ENCODE peak calls at places on chromosomes 4 and X, in six cellular contexts. One of them, this sample, is unnamed.

GRCh38 chrX:108735087-108735679 is 1.2 kb downstream of the IRS4 start:
- DNase-seq in effector memory CD8-positive, alpha-beta T cell: no peak
- DNase-seq in fibroblast of lung: no peak
- DNase-seq in left ventricle myocardium inferior: no peak
- DNase-seq in prostate gland: peak; percentile 7
- DNase-seq in SW480: no peak
- DNase-seq in this sample: no peak

GRCh38 chr4:39032218-39033085 is at the start of gene TMEM156:
- DNase-seq in effector memory CD8-positive, alpha-beta T cell: no peak
- DNase-seq in fibroblast of lung: peak; percentile 53
- DNase-seq in left ventricle myocardium inferior: no peak
- DNase-seq in prostate gland: no peak
- DNase-seq in SW480: no peak
- DNase-seq in this sample: peak; percentile 79

GRCh38 chr4:189377576-189377975 is 563.1 kb upstream of the FRG1 start:
- DNase-seq in effector memory CD8-positive, alpha-beta T cell: no peak
- DNase-seq in fibroblast of lung: no peak
- DNase-seq in left ventricle myocardium inferior: no peak
- DNase-seq in prostate gland: no peak
- DNase-seq in SW480: no peak
- DNase-seq in this sample: no peak

GRCh38 chr4:46931981-46932380 is 22.9 kb upstream of the COX7B2 start:
- DNase-seq in effector memory CD8-positive, alpha-beta T cell: no peak
- DNase-seq in fibroblast of lung: peak; percentile 76
- DNase-seq in left ventricle myocardium inferior: no peak
- DNase-seq in prostate gland: no peak
- DNase-seq in SW480: no peak
- DNase-seq in this sample: peak; percentile 20

GRCh38 chr4:102598102-102598758 is 97.1 kb downstream of the NFKB1 start:
- DNase-seq in effector memory CD8-positive, alpha-beta T cell: no peak
- DNase-seq in fibroblast of lung: no peak
- DNase-seq in left ventricle myocardium inferior: no peak
- DNase-seq in prostate gland: no peak
- DNase-seq in SW480: no peak
- DNase-seq in this sample: no peak

GRCh38 chr4:74608151-74608949 is 163.4 kb downstream of the AREG start:
- DNase-seq in effector memory CD8-positive, alpha-beta T cell: no peak
- DNase-seq in fibroblast of lung: no peak
- DNase-seq in left ventricle myocardium inferior: no peak
- DNase-seq in prostate gland: no peak
- DNase-seq in SW480: no peak
- DNase-seq in this sample: no peak

GRCh38 chr4:137952116-137952515 is 290.0 kb downstream of the SLC7A11 start:
- DNase-seq in effector memory CD8-positive, alpha-beta T cell: no peak
- DNase-seq in fibroblast of lung: no peak
- DNase-seq in left ventricle myocardium inferior: no peak
- DNase-seq in prostate gland: peak; percentile 54
- DNase-seq in SW480: no peak
- DNase-seq in this sample: no peak

GRCh38 chr4:40909363-40909876 is 159.7 kb downstream of the NSUN7 start:
- DNase-seq in effector memory CD8-positive, alpha-beta T cell: no peak
- DNase-seq in fibroblast of lung: peak; percentile 51
- DNase-seq in left ventricle myocardium inferior: no peak
- DNase-seq in prostate gland: no peak
- DNase-seq in SW480: peak; percentile 46
- DNase-seq in this sample: no peak

GRCh38 chrX:9940397-9940796 is 26.8 kb upstream of the CLDN34 start:
- DNase-seq in effector memory CD8-positive, alpha-beta T cell: no peak
- DNase-seq in fibroblast of lung: peak; percentile 60
- DNase-seq in left ventricle myocardium inferior: no peak
- DNase-seq in prostate gland: no peak
- DNase-seq in SW480: peak; percentile 97
- DNase-seq in this sample: no peak

GRCh38 chr4:107845721-107846120 is 21.0 kb downstream of the SGMS2 start:
- DNase-seq in effector memory CD8-positive, alpha-beta T cell: no peak
- DNase-seq in fibroblast of lung: no peak
- DNase-seq in left ventricle myocardium inferior: no peak
- DNase-seq in prostate gland: no peak
- DNase-seq in SW480: peak; percentile 16
- DNase-seq in this sample: no peak

GRCh38 chr4:122117743-122118142 is 34.4 kb upstream of the BLTP1 start:
- DNase-seq in effector memory CD8-positive, alpha-beta T cell: peak; percentile 4
- DNase-seq in fibroblast of lung: peak; percentile 82
- DNase-seq in left ventricle myocardium inferior: no peak
- DNase-seq in prostate gland: no peak
- DNase-seq in SW480: peak; percentile 19
- DNase-seq in this sample: no peak

GRCh38 chrX:32170481-32170880 is 1040.9 kb downstream of the DMD start:
- DNase-seq in effector memory CD8-positive, alpha-beta T cell: no peak
- DNase-seq in fibroblast of lung: no peak
- DNase-seq in left ventricle myocardium inferior: no peak
- DNase-seq in prostate gland: no peak
- DNase-seq in SW480: no peak
- DNase-seq in this sample: peak; percentile 65

GRCh38 chr4:28842271-28842670 is 1877.9 kb upstream of the PCDH7 start:
- DNase-seq in effector memory CD8-positive, alpha-beta T cell: no peak
- DNase-seq in fibroblast of lung: no peak
- DNase-seq in left ventricle myocardium inferior: no peak
- DNase-seq in prostate gland: no peak
- DNase-seq in SW480: no peak
- DNase-seq in this sample: no peak

GRCh38 chr4:127631420-127631819 is 1.3 kb upstream of the INTU start:
- DNase-seq in effector memory CD8-positive, alpha-beta T cell: no peak
- DNase-seq in fibroblast of lung: peak; percentile 37
- DNase-seq in left ventricle myocardium inferior: no peak
- DNase-seq in prostate gland: no peak
- DNase-seq in SW480: peak; percentile 21
- DNase-seq in this sample: no peak

GRCh38 chr4:70437212-70437611 is 34.8 kb upstream of the MUC7 start:
- DNase-seq in effector memory CD8-positive, alpha-beta T cell: no peak
- DNase-seq in fibroblast of lung: no peak
- DNase-seq in left ventricle myocardium inferior: no peak
- DNase-seq in prostate gland: no peak
- DNase-seq in SW480: no peak
- DNase-seq in this sample: no peak

GRCh38 chr4:74715731-74716435 is 78.4 kb downstream of the BTC start:
- DNase-seq in effector memory CD8-positive, alpha-beta T cell: no peak
- DNase-seq in fibroblast of lung: no peak
- DNase-seq in left ventricle myocardium inferior: no peak
- DNase-seq in prostate gland: no peak
- DNase-seq in SW480: peak; percentile 6
- DNase-seq in this sample: no peak

GRCh38 chr4:108224628-108225053 is 55.9 kb upstream of the LEF1 start:
- DNase-seq in effector memory CD8-positive, alpha-beta T cell: no peak
- DNase-seq in fibroblast of lung: peak; percentile 42
- DNase-seq in left ventricle myocardium inferior: no peak
- DNase-seq in prostate gland: no peak
- DNase-seq in SW480: no peak
- DNase-seq in this sample: no peak

GRCh38 chrX:48514126-48514806 is 5.5 kb downstream of the PORCN start:
- DNase-seq in effector memory CD8-positive, alpha-beta T cell: no peak
- DNase-seq in fibroblast of lung: no peak
- DNase-seq in left ventricle myocardium inferior: no peak
- DNase-seq in prostate gland: no peak
- DNase-seq in SW480: no peak
- DNase-seq in this sample: no peak

GRCh38 chrX:30875957-30876356 is 13.1 kb downstream of the TAB3 start:
- DNase-seq in effector memory CD8-positive, alpha-beta T cell: no peak
- DNase-seq in fibroblast of lung: peak; percentile 72
- DNase-seq in left ventricle myocardium inferior: no peak
- DNase-seq in prostate gland: no peak
- DNase-seq in SW480: no peak
- DNase-seq in this sample: no peak

GRCh38 chrX:2284601-2285000 is 216.2 kb downstream of the DHRSX start:
- DNase-seq in effector memory CD8-positive, alpha-beta T cell: no peak
- DNase-seq in fibroblast of lung: no peak
- DNase-seq in left ventricle myocardium inferior: no peak
- DNase-seq in prostate gland: no peak
- DNase-seq in SW480: no peak
- DNase-seq in this sample: no peak

GRCh38 chrX:134406230-134406794 is 53.7 kb upstream of the HPRT1 start:
- DNase-seq in effector memory CD8-positive, alpha-beta T cell: no peak
- DNase-seq in fibroblast of lung: no peak
- DNase-seq in left ventricle myocardium inferior: no peak
- DNase-seq in prostate gland: no peak
- DNase-seq in SW480: no peak
- DNase-seq in this sample: no peak

GRCh38 chr4:114180481-114180880 is 201.0 kb upstream of the ARSJ start:
- DNase-seq in effector memory CD8-positive, alpha-beta T cell: no peak
- DNase-seq in fibroblast of lung: peak; percentile 85
- DNase-seq in left ventricle myocardium inferior: peak; percentile 16
- DNase-seq in prostate gland: peak; percentile 16
- DNase-seq in SW480: peak; percentile 28
- DNase-seq in this sample: no peak

GRCh38 chr4:3248811-3249661 is at the start of gene MSANTD1:
- DNase-seq in effector memory CD8-positive, alpha-beta T cell: no peak
- DNase-seq in fibroblast of lung: peak; percentile 69
- DNase-seq in left ventricle myocardium inferior: no peak
- DNase-seq in prostate gland: no peak
- DNase-seq in SW480: no peak
- DNase-seq in this sample: no peak

GRCh38 chr4:108360857-108361820 is 192.4 kb upstream of the LEF1 start:
- DNase-seq in effector memory CD8-positive, alpha-beta T cell: no peak
- DNase-seq in fibroblast of lung: peak; percentile 32
- DNase-seq in left ventricle myocardium inferior: no peak
- DNase-seq in prostate gland: peak; percentile 10
- DNase-seq in SW480: peak; percentile 18
- DNase-seq in this sample: no peak

GRCh38 chr4:73853246-73853704 is at the start of gene PF4V1:
- DNase-seq in effector memory CD8-positive, alpha-beta T cell: no peak
- DNase-seq in fibroblast of lung: no peak
- DNase-seq in left ventricle myocardium inferior: no peak
- DNase-seq in prostate gland: peak; percentile 21
- DNase-seq in SW480: no peak
- DNase-seq in this sample: no peak

GRCh38 chr4:77240469-77241066 is 83.6 kb downstream of the CCNG2 start:
- DNase-seq in effector memory CD8-positive, alpha-beta T cell: peak; percentile 32
- DNase-seq in fibroblast of lung: peak; percentile 59
- DNase-seq in left ventricle myocardium inferior: peak; percentile 25
- DNase-seq in prostate gland: peak; percentile 51
- DNase-seq in SW480: peak; percentile 54
- DNase-seq in this sample: peak; percentile 15

GRCh38 chr4:15054546-15054945 is 52.3 kb downstream of the CPEB2 start:
- DNase-seq in effector memory CD8-positive, alpha-beta T cell: no peak
- DNase-seq in fibroblast of lung: no peak
- DNase-seq in left ventricle myocardium inferior: no peak
- DNase-seq in prostate gland: no peak
- DNase-seq in SW480: no peak
- DNase-seq in this sample: no peak

GRCh38 chrX:88603237-88603636 is 143.8 kb upstream of the CPXCR1 start:
- DNase-seq in effector memory CD8-positive, alpha-beta T cell: no peak
- DNase-seq in fibroblast of lung: no peak
- DNase-seq in left ventricle myocardium inferior: no peak
- DNase-seq in prostate gland: no peak
- DNase-seq in SW480: no peak
- DNase-seq in this sample: no peak

GRCh38 chr4:54217642-54218486 is 11.2 kb upstream of the PDGFRA start:
- DNase-seq in effector memory CD8-positive, alpha-beta T cell: peak; percentile 40
- DNase-seq in fibroblast of lung: peak; percentile 96
- DNase-seq in left ventricle myocardium inferior: peak; percentile 80
- DNase-seq in prostate gland: peak; percentile 65
- DNase-seq in SW480: peak; percentile 66
- DNase-seq in this sample: peak; percentile 54

GRCh38 chr4:186839122-186840037 is 115.7 kb upstream of the FAT1 start:
- DNase-seq in effector memory CD8-positive, alpha-beta T cell: no peak
- DNase-seq in fibroblast of lung: peak; percentile 90
- DNase-seq in left ventricle myocardium inferior: no peak
- DNase-seq in prostate gland: no peak
- DNase-seq in SW480: peak; percentile 21
- DNase-seq in this sample: no peak

GRCh38 chr4:770022-770421 is 55.9 kb downstream of the CPLX1 start:
- DNase-seq in effector memory CD8-positive, alpha-beta T cell: no peak
- DNase-seq in fibroblast of lung: no peak
- DNase-seq in left ventricle myocardium inferior: no peak
- DNase-seq in prostate gland: no peak
- DNase-seq in SW480: no peak
- DNase-seq in this sample: no peak

GRCh38 chr4:85854543-85854942 is 379.6 kb downstream of the ARHGAP24 start:
- DNase-seq in effector memory CD8-positive, alpha-beta T cell: no peak
- DNase-seq in fibroblast of lung: no peak
- DNase-seq in left ventricle myocardium inferior: no peak
- DNase-seq in prostate gland: no peak
- DNase-seq in SW480: no peak
- DNase-seq in this sample: no peak

GRCh38 chr4:845836-846251 is 19.9 kb upstream of the CPLX1 start:
- DNase-seq in effector memory CD8-positive, alpha-beta T cell: no peak
- DNase-seq in fibroblast of lung: peak; percentile 21
- DNase-seq in left ventricle myocardium inferior: no peak
- DNase-seq in prostate gland: no peak
- DNase-seq in SW480: no peak
- DNase-seq in this sample: no peak

GRCh38 chr4:30863031-30863430 is 142.9 kb downstream of the PCDH7 start:
- DNase-seq in effector memory CD8-positive, alpha-beta T cell: no peak
- DNase-seq in fibroblast of lung: peak; percentile 81
- DNase-seq in left ventricle myocardium inferior: no peak
- DNase-seq in prostate gland: no peak
- DNase-seq in SW480: no peak
- DNase-seq in this sample: no peak

GRCh38 chrX:14064632-14065432 is 35.1 kb upstream of the GEMIN8 start:
- DNase-seq in effector memory CD8-positive, alpha-beta T cell: no peak
- DNase-seq in fibroblast of lung: peak; percentile 2
- DNase-seq in left ventricle myocardium inferior: no peak
- DNase-seq in prostate gland: no peak
- DNase-seq in SW480: peak; percentile 5
- DNase-seq in this sample: no peak

GRCh38 chrX:42495139-42495538 is 282.8 kb downstream of the PPP1R2C start:
- DNase-seq in effector memory CD8-positive, alpha-beta T cell: peak; percentile 5
- DNase-seq in fibroblast of lung: no peak
- DNase-seq in left ventricle myocardium inferior: no peak
- DNase-seq in prostate gland: no peak
- DNase-seq in SW480: no peak
- DNase-seq in this sample: no peak

GRCh38 chr4:41611881-41612871 is 74.2 kb downstream of the LIMCH1 start:
- DNase-seq in effector memory CD8-positive, alpha-beta T cell: no peak
- DNase-seq in fibroblast of lung: peak; percentile 35
- DNase-seq in left ventricle myocardium inferior: peak; percentile 69
- DNase-seq in prostate gland: peak; percentile 47
- DNase-seq in SW480: peak; percentile 33
- DNase-seq in this sample: no peak

GRCh38 chr4:139656614-139657486 is 8.8 kb upstream of the MGST2 start:
- DNase-seq in effector memory CD8-positive, alpha-beta T cell: peak; percentile 41
- DNase-seq in fibroblast of lung: peak; percentile 73
- DNase-seq in left ventricle myocardium inferior: peak; percentile 30
- DNase-seq in prostate gland: peak; percentile 53
- DNase-seq in SW480: peak; percentile 65
- DNase-seq in this sample: peak; percentile 81